ENCODE peak calls at places on chromosome X, in four cellular contexts. J is sigmoid colon, V is A549, F is HCT116. Q is an unnamed sample.

GRCh38 chrX:131747173-131747572 is 203.3 kb downstream of the OR13H1 start:
- DNase-seq in F (no peak), V (peak; percentile 95), J (peak; percentile 89), Q (no peak)

GRCh38 chrX:23857409-23857808 is 50.3 kb downstream of the APOO start:
- DNase-seq in J (no peak), V (no peak), F (no peak), Q (no peak)

GRCh38 chrX:150680974-150681373 is 12.2 kb upstream of the MTMR1 start:
- DNase-seq in F (peak; percentile 8), J (no peak), V (peak; percentile 30), Q (no peak)

GRCh38 chrX:132463411-132463810 is 25.4 kb downstream of the MBNL3 start:
- DNase-seq in V (peak; percentile 39), J (no peak), F (peak; percentile 8), Q (no peak)

GRCh38 chrX:139113682-139114081 is 402.2 kb upstream of the FGF13 start:
- DNase-seq in V (no peak), J (no peak), F (no peak), Q (no peak)

GRCh38 chrX:50801135-50801534 is 12.9 kb downstream of the SHROOM4 start:
- DNase-seq in V (no peak), J (no peak), F (no peak), Q (no peak)

GRCh38 chrX:65601126-65601525 is 66.3 kb upstream of the MSN start:
- DNase-seq in J (no peak), V (no peak), F (no peak), Q (no peak)

GRCh38 chrX:63250253-63250868 is 100.8 kb downstream of the SPIN4 start:
- DNase-seq in F (peak; percentile 69), J (peak; percentile 42), V (peak; percentile 79), Q (no peak)

GRCh38 chrX:135295238-135295943 is 13.9 kb upstream of the ETDC start:
- DNase-seq in J (no peak), F (no peak), V (no peak), Q (no peak)

GRCh38 chrX:21955398-21956189 is 15.1 kb downstream of the SMS start:
- DNase-seq in V (no peak), F (no peak), J (no peak), Q (no peak)

GRCh38 chrX:48083212-48083611 is 11.8 kb upstream of the ZNF630 start:
- DNase-seq in J (no peak), V (peak; percentile 33), F (peak; percentile 26), Q (no peak)

GRCh38 chrX:50988649-50989048 is 78.1 kb downstream of the BMP15 start:
- DNase-seq in V (peak; percentile 16), F (no peak), J (no peak), Q (no peak)

GRCh38 chrX:11367609-11368430 is 74.6 kb downstream of the AMELX start:
- DNase-seq in J (no peak), V (no peak), F (no peak), Q (no peak)

GRCh38 chrX:6163761-6164160 is 64.9 kb downstream of the NLGN4X start:
- DNase-seq in J (no peak), V (no peak), F (no peak), Q (no peak)

GRCh38 chrX:19382500-19383145 is 38.9 kb downstream of the PDHA1 start:
- DNase-seq in V (peak; percentile 59), J (peak; percentile 40), F (peak; percentile 15), Q (no peak)

GRCh38 chrX:13742397-13743176 is 8.0 kb downstream of the OFD1 start:
- DNase-seq in F (no peak), V (no peak), J (no peak), Q (no peak)

GRCh38 chrX:47637546-47638195 is 7.9 kb upstream of the CFP start:
- DNase-seq in F (no peak), J (no peak), V (no peak), Q (no peak)

GRCh38 chrX:100591256-100592051 is 6.7 kb downstream of the TNMD start:
- DNase-seq in V (no peak), F (no peak), J (peak; percentile 64), Q (no peak)

GRCh38 chrX:68421651-68422050 is 11.6 kb downstream of the OPHN1 start:
- DNase-seq in J (no peak), V (no peak), F (no peak), Q (no peak)

GRCh38 chrX:68416592-68416991 is 16.7 kb downstream of the OPHN1 start:
- DNase-seq in V (peak; percentile 15), J (no peak), F (no peak), Q (no peak)

GRCh38 chrX:53288173-53288572 is 6.8 kb upstream of the IQSEC2 start:
- DNase-seq in V (no peak), F (no peak), J (no peak), Q (no peak)

GRCh38 chrX:133569217-133569616 is 153.9 kb upstream of the GPC4 start:
- DNase-seq in F (no peak), J (no peak), V (no peak), Q (no peak)

GRCh38 chrX:71183341-71183740 is 38.7 kb downstream of the NLGN3 start:
- DNase-seq in V (no peak), J (no peak), F (no peak), Q (no peak)

GRCh38 chrX:44019911-44020310 is 46.7 kb upstream of the NDP start:
- DNase-seq in F (no peak), V (no peak), J (no peak), Q (no peak)

GRCh38 chrX:17705211-17705610 is 32.1 kb upstream of the SCML1 start:
- DNase-seq in V (no peak), F (no peak), J (no peak), Q (no peak)

GRCh38 chrX:121763671-121764070 is 716.3 kb downstream of the GLUD2 start:
- DNase-seq in V (no peak), J (no peak), F (no peak), Q (no peak)

GRCh38 chrX:77264490-77264889 is 182.7 kb upstream of the FGF16 start:
- DNase-seq in V (no peak), J (no peak), F (no peak), Q (no peak)

GRCh38 chrX:113802837-113803236 is 781.0 kb upstream of the HTR2C start:
- DNase-seq in J (no peak), F (no peak), V (peak; percentile 0), Q (no peak)
- TF ChIP-seq POLR2A in J (no peak), F (no peak), V (no peak), Q (no peak)

DNA sequence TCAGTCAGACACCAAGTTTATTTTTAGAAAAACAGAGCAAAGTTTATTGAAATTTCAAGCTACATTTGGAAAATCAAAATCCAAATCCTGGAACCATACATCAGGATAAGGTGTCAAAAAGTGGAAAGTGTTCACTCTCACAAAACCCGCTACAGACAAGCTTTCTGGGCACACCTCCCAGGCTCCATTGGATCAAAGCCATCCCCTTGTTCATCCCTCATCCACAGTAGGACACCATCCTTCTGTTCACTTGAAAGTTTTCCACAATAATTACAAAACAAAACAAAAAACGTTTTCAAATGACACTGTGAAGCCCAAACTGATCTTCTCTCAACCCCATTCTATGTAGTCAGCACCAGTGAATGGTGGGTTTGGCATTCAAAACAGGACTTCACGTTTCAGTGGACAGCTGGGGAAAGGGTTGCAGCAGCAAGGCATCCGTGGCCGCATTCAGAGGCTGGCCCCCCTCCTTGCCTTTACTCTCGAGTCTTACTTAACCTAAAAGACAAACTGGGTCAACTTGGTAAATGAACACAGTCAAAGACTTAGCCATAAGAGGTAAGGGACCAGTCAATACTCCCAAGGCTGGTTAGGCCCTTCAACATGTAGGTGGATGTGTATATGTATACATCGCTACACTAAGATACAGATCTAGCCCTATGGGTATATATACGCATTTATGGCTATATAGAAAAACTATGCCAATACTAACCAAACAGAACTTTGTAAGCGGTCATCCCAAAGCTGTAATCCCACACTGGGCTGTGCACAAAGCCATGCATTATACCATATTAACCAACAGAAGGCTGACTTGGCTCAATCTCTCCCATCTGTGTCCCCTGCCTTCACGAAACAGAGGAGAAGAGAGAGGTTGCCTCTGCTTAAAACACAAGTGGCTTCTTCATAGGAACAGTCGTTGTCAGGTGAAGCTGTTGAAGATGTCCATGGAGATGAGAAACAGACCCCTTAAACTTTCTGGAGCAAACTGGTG is 62.1 kb downstream of the TSC22D3 start:
- DNase-seq in J (peak; percentile 69), F (no peak), V (no peak), Q (no peak)
- TF ChIP-seq POLR2A in J (no peak), F (no peak), V (no peak), Q (no peak)

DNA sequence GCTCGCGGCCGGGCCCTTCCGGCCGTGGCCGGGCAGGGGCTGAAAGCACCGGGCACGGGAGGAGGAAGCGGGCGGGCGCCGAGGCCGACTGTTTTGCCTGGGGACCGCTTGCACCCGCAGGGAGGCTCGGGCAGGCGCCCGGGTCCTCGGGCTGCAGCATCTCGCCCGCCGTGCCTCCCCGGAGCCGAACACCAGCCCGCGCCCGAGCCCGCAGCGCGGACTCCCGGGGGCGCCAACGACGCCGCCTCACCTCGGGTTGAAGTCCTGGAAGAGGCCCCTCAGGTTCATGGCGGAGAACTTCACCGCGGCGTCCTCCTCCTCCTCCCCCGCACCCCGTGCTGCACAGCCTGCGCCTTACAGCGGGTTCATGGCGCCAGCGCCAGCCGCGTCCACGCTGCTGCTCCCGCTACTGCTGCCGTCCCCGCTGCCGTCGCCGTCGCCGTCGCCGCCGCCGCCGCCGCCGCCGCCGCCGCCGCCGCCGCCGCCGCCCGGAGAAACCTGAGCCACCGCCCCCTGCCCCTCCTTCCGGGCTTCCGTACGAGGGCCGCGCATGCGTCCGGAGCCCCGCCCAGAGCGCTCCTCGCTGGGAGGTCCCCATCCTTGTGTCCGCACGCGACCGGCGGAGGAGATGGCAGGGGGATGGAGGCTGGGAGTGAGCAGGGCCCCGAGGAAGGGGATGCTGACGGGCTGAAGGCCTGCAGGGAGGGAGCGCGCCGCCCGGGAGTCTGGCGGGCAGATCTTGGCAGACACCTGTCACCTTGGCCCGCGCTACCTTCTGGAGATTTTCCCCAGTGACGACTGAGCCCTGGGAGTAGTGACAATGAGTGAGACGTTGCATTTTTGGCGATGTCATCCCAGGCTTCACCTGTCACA is at the start of gene TMEM185A:
- DNase-seq in V (peak; percentile 57), J (peak; percentile 85), F (peak; percentile 33), Q (no peak)
- TF ChIP-seq POLR2A in V (peak; percentile 56), J (no peak), F (no peak), Q (no peak)

GRCh38 chrX:74420194-74421035 is 878 bp upstream of the SLC16A2 start:
- DNase-seq in V (peak; percentile 64), J (peak; percentile 89), F (no peak), Q (no peak)
- TF ChIP-seq POLR2A in V (no peak), J (no peak), F (no peak), Q (no peak)

GRCh38 chrX:145727476-145727875 is 90.2 kb upstream of the SLITRK2 start:
- DNase-seq in J (no peak), V (no peak), F (no peak), Q (no peak)
- TF ChIP-seq POLR2A in J (no peak), V (no peak), F (no peak), Q (no peak)